ENCODE peak calls at places on chromosomes 12 and 14, in six cellular contexts. V is stimulated activated CD8-positive, alpha-beta memory T cell treated with anti-CD3 and anti-CD28 coated beads, Interleukin-2, amount 100 ng/mL, for 48 hours; D is nephron progenitor cell; Q is activated CD4-positive, alpha-beta memory T cell treated with anti-CD3 and anti-CD28 coated beads for 36 hours; Z is DMS153; X is stimulated activated CD4-positive, alpha-beta T cell treated with anti-CD3 and anti-CD28 coated beads, Interleukin-1b, Interleukin-23, amount 100 ng/mL, for 24 hours. T is an unnamed sample.

GRCh38 chr14:31829256-31829923 is 247.7 kb upstream of the ARHGAP5 start:
- DNase-seq in Q (no peak), X (no peak), Z (no peak), D (no peak), V (no peak), T (no peak)

GRCh38 chr14:81127785-81128184 is 93.0 kb downstream of the GTF2A1 start:
- DNase-seq in D (no peak), Q (no peak), Z (no peak), V (no peak), X (no peak), T (no peak)

GRCh38 chr14:23529016-23529740 is 22.4 kb downstream of the ZFHX2 start:
- DNase-seq in V (no peak), D (no peak), Q (no peak), X (no peak), Z (no peak), T (no peak)

GRCh38 chr12:24069532-24070395 is 120.3 kb upstream of the SOX5 start:
- DNase-seq in V (no peak), Z (peak; percentile 59), D (peak; percentile 10), X (no peak), Q (no peak), T (no peak)

GRCh38 chr14:74612346-74613021 is 447 bp upstream of the LTBP2 start:
- DNase-seq in Z (peak; percentile 24), D (peak; percentile 89), X (peak; percentile 72), Q (peak; percentile 85), V (peak; percentile 77), T (peak; percentile 66)

GRCh38 chr12:82097438-82097837 is 260.7 kb downstream of the CCDC59 start:
- DNase-seq in Z (no peak), D (no peak), X (no peak), V (no peak), Q (no peak), T (no peak)

GRCh38 chr12:118537481-118537917 is 161.1 kb downstream of the SUDS3 start:
- DNase-seq in V (no peak), Z (peak; percentile 96), Q (no peak), D (no peak), X (no peak), T (no peak)

GRCh38 chr12:51601241-51601640 is 10.2 kb downstream of the SCN8A start:
- DNase-seq in V (no peak), Q (no peak), Z (no peak), X (no peak), D (no peak), T (no peak)

GRCh38 chr12:119669744-119670472 is 2.0 kb downstream of the PRKAB1 start:
- DNase-seq in Z (no peak), D (no peak), V (no peak), Q (no peak), X (no peak), T (no peak)

GRCh38 chr14:58430156-58430555 is 2.6 kb downstream of the KIAA0586 start:
- DNase-seq in Q (no peak), D (no peak), V (no peak), Z (no peak), X (no peak), T (no peak)

GRCh38 chr12:42364692-42365091 is 38.7 kb downstream of the PPHLN1 start:
- DNase-seq in X (no peak), Q (no peak), V (no peak), D (peak; percentile 8), Z (no peak), T (no peak)

GRCh38 chr12:66077542-66077941 is 53.0 kb downstream of the LLPH start:
- DNase-seq in D (no peak), V (no peak), Z (no peak), Q (no peak), X (no peak), T (no peak)

GRCh38 chr14:35164849-35165248 is 42.5 kb downstream of the PRORP start:
- DNase-seq in D (no peak), V (no peak), X (no peak), Z (no peak), Q (no peak), T (no peak)

GRCh38 chr12:117311-117710 is 50.7 kb downstream of the IQSEC3 start:
- DNase-seq in V (no peak), D (no peak), Z (no peak), Q (no peak), X (no peak), T (no peak)

GRCh38 chr12:113198286-113198685 is 12.8 kb downstream of the RITA1 start:
- DNase-seq in V (no peak), Q (no peak), D (no peak), X (no peak), Z (no peak), T (no peak)

GRCh38 chr12:122243965-122244364 is 18.1 kb upstream of the DIABLO start:
- DNase-seq in Q (peak; percentile 44), D (no peak), Z (no peak), V (no peak), X (no peak), T (no peak)

GRCh38 chr14:73025544-73025943 is 1.4 kb downstream of the ZFYVE1 start:
- DNase-seq in D (no peak), V (no peak), Z (no peak), X (no peak), Q (no peak), T (no peak)

GRCh38 chr14:75277000-75277795 is 1.4 kb upstream of the FOS start:
- DNase-seq in Q (peak; percentile 69), V (no peak), D (peak; percentile 83), X (no peak), Z (peak; percentile 87), T (peak; percentile 85)

GRCh38 chr12:94684416-94684815 is 34.1 kb upstream of the TMCC3 start:
- DNase-seq in V (no peak), X (no peak), D (no peak), Z (no peak), Q (no peak), T (no peak)

GRCh38 chr14:24335461-24336146 is 733 bp upstream of the ADCY4 start:
- DNase-seq in X (no peak), Q (no peak), V (no peak), D (peak; percentile 36), Z (no peak), T (no peak)

GRCh38 chr12:122749569-122750332 is 2.9 kb upstream of the DENR start:
- DNase-seq in Z (no peak), D (no peak), V (no peak), X (no peak), Q (no peak), T (no peak)

GRCh38 chr14:54688229-54688628 is 121.3 kb downstream of the SAMD4A start:
- DNase-seq in Z (no peak), V (no peak), D (no peak), X (peak; percentile 7), Q (peak; percentile 61), T (no peak)

GRCh38 chr12:58668831-58669230 is 251.5 kb downstream of the LRIG3 start:
- DNase-seq in D (no peak), V (no peak), Z (no peak), Q (no peak), X (no peak), T (no peak)

GRCh38 chr14:35032562-35032961 is 13.5 kb upstream of the FAM177A1 start:
- DNase-seq in X (no peak), D (no peak), V (no peak), Q (no peak), Z (no peak), T (no peak)

GRCh38 chr14:34003691-34004090 is 52.8 kb upstream of the EGLN3 start:
- DNase-seq in Q (no peak), V (no peak), Z (no peak), X (no peak), D (no peak), T (no peak)

GRCh38 chr12:2804390-2805145 is 7.9 kb upstream of the ITFG2 start:
- DNase-seq in Z (no peak), Q (no peak), D (no peak), V (no peak), X (no peak), T (peak; percentile 23)

GRCh38 chr14:37901978-37902377 is 305.7 kb upstream of the SSTR1 start:
- DNase-seq in D (no peak), Z (no peak), Q (no peak), X (no peak), V (no peak), T (peak; percentile 18)

GRCh38 chr12:110498984-110499706 is 2.8 kb downstream of the VPS29 start:
- DNase-seq in V (no peak), Q (no peak), D (no peak), Z (no peak), X (no peak), T (no peak)